ENCODE peak calls at places on chromosomes 2 and 18, in seven cellular contexts. H, P, A, G, B, N and X are unnamed samples. For H3K79me1, the result is how much of the 10 kb centered on the place peaks cover.

GRCh38 chr18:32086866-32087265 is 4.8 kb upstream of the RNF138 start:
- DNase-seq in H (no peak), P (no peak), A (no peak), G (peak), B (no peak), N (peak), X (no peak)

GRCh38 chr18:36025025-36025424 is 42.3 kb downstream of the RPRD1A start:
- DNase-seq in H (no peak), P (no peak), A (no peak), G (peak), B (no peak), N (peak), X (peak)

GRCh38 chr2:36485521-36485920 is 112.4 kb downstream of the FEZ2 start:
- DNase-seq in H (no peak), P (no peak), A (no peak), G (peak), B (no peak), N (no peak), X (peak)

GRCh38 chr18:24016643-24017042 is 2.1 kb downstream of the TTC39C start:
- DNase-seq in H (no peak), P (no peak), A (no peak), G (no peak), B (peak), N (peak), X (no peak)

GRCh38 chr18:21897811-21898210 is 157.2 kb downstream of the MIB1 start:
- DNase-seq in H (peak), P (peak), A (peak), G (peak), B (peak), N (peak), X (peak)

GRCh38 chr2:39313575-39313974 is 69.8 kb upstream of the CDKL4 start:
- DNase-seq in H (no peak), P (no peak), A (no peak), G (peak), B (no peak), N (no peak), X (peak)

GRCh38 chr2:154457291-154457690 is 241.2 kb upstream of the KCNJ3 start:
- DNase-seq in H (no peak), P (no peak), A (no peak), G (no peak), B (no peak), N (no peak), X (no peak)

GRCh38 chr2:144454466-144455287 is 65.2 kb downstream of the ZEB2 start:
- DNase-seq in H (no peak), P (no peak), A (no peak), G (peak), B (peak), N (peak), X (no peak)

GRCh38 chr2:55587-56448 is 9.5 kb upstream of the FAM110C start:
- DNase-seq in H (no peak), P (no peak), A (no peak), G (no peak), B (no peak), N (peak), X (no peak)

GRCh38 chr2:162294949-162295348 is 23.5 kb downstream of the IFIH1 start:
- DNase-seq in H (no peak), P (no peak), A (no peak), G (no peak), B (peak), N (no peak), X (peak)

GRCh38 chr2:110674620-110675555 is 3.0 kb downstream of the BUB1 start:
- DNase-seq in H (no peak), P (no peak), A (no peak), G (peak), B (peak), N (no peak), X (peak)

GRCh38 chr2:179536185-179536584 is 271.6 kb upstream of the SESTD1 start:
- DNase-seq in H (no peak), P (no peak), A (no peak), G (peak), B (no peak), N (no peak), X (no peak)

GRCh38 chr2:60759654-60760053 is 3.6 kb downstream of the PAPOLG start:
- DNase-seq in H (no peak), P (no peak), A (no peak), G (no peak), B (no peak), N (no peak), X (no peak)

GRCh38 chr18:44564922-44565321 is 115.8 kb upstream of the SETBP1 start:
- DNase-seq in H (no peak), P (no peak), A (no peak), G (peak), B (peak), N (peak), X (peak)

GRCh38 chr18:42654561-42654960 is 460.9 kb downstream of the RIT2 start:
- DNase-seq in H (no peak), P (no peak), A (no peak), G (no peak), B (no peak), N (no peak), X (peak)

GRCh38 chr2:170271340-170271739 is 93.4 kb downstream of the MYO3B start:
- DNase-seq in H (no peak), P (no peak), A (no peak), G (no peak), B (no peak), N (no peak), X (no peak)
- H3K79me1 ChIP-seq in H (under half), P (under half), A (under half), G (under half), B (under half), N (under half), X (under half)

GRCh38 chr2:224023188-224023587 is 15.9 kb downstream of the SERPINE2 start:
- DNase-seq in H (no peak), P (peak), A (no peak), G (peak), B (peak), N (peak), X (peak)
- H3K79me1 ChIP-seq in H (under half), P (under half), A (under half), G (under half), B (under half), N (under half), X (under half)

DNA sequence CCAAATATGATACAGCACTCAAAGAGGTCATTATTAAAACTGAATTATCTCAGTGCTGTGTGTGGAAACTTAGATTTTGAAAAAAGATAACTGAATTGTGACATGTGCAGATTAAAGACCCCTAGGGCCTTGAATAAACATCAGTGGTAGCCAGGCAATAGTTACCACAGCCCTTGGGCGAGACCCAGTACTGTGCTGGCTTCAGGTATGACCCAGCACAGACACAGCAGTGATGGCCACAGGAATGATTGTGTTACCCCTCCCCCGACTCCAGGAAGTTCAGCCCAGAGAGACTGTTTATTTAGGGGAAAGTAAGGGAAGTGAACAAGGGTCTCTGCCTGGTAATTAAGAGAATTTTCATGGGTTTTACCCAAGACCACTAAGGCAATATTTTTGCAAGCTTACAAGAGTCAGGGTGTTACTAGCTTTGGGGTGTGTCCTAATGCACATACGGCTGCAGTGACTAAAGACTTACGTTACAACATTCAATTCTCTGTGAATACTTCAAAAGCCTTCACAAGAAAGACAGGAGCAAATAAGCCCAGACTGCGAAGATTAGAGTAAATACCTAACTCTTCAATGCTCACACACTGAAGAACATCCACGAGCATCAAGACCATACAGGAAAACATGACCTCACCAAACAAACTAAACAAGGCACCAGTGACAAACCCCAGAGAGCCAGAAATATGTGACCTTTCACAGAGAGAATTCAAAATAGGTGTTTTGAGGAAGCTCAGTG is 28.2 kb upstream of the ITGAV start:
- DNase-seq in H (no peak), P (no peak), A (no peak), G (no peak), B (peak), N (peak), X (peak)
- H3K79me1 ChIP-seq in H (under half), P (under half), A (under half), G (under half), B (under half), N (under half), X (under half)

GRCh38 chr2:120481446-120482194 is 135.7 kb downstream of the INHBB start:
- DNase-seq in H (no peak), P (no peak), A (no peak), G (no peak), B (no peak), N (no peak), X (no peak)
- H3K79me1 ChIP-seq in H (under half), P (under half), A (under half), G (under half), B (under half), N (under half), X (under half)

GRCh38 chr2:29382486-29382885 is 267.3 kb downstream of the CLIP4 start:
- DNase-seq in H (no peak), P (no peak), A (no peak), G (no peak), B (no peak), N (no peak), X (peak)
- H3K79me1 ChIP-seq in H (under half), P (under half), A (under half), G (under half), B (under half), N (under half), X (under half)

DNA sequence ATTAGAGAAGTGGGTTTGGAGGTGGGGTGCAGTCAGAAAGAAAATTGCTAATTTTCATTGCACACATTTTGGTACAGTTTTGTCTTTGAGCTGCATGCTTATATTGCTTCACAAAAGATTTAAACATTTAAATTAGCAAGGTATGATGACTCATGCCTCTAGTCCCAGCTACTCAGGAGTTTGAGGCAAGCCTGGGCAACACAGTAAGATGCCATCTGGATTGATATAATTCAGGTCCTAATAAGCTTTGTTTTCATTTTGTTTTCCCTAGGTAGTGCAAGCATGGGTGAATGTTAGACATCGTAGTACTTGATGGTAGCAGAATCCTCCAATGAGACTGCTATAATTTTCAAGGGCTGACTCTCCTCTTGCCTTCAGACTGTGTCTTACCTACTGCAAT is 396.7 kb upstream of the RGPD4 start:
- DNase-seq in H (no peak), P (no peak), A (no peak), G (no peak), B (no peak), N (no peak), X (no peak)
- H3K79me1 ChIP-seq in H (under half), P (under half), A (under half), G (under half), B (under half), N (under half), X (under half)

GRCh38 chr2:149858916-149859634 is 271.5 kb upstream of the MMADHC start:
- DNase-seq in H (no peak), P (no peak), A (no peak), G (peak), B (no peak), N (peak), X (peak)

GRCh38 chr2:149858214-149858613 is 270.6 kb upstream of the MMADHC start:
- DNase-seq in H (no peak), P (no peak), A (no peak), G (peak), B (no peak), N (no peak), X (peak)

GRCh38 chr2:149860276-149860921 is 272.8 kb upstream of the MMADHC start:
- DNase-seq in H (no peak), P (no peak), A (no peak), G (peak), B (peak), N (no peak), X (peak)

GRCh38 chr2:149863227-149863626 is 275.7 kb upstream of the MMADHC start:
- DNase-seq in H (no peak), P (no peak), A (no peak), G (no peak), B (no peak), N (no peak), X (no peak)

DNA sequence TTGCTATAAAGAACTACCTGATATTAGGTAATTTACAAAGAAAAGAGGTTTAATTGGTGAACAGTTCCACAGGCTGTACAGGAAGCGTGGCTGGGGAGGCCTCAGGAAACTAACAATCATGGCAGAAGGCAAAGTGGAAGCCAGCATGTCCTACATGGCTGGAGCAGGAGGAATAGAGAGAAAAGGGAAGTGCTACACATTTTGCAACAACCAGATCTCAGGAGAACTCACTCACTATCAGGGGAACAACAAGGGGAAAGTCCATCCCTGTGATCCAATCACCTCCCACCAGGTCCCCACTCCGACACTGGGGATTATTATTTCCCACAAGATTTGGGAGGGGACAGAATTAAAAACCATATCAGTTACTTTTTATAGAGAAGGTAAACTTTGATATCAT is 273.5 kb upstream of the MMADHC start:
- DNase-seq in H (no peak), P (no peak), A (no peak), G (no peak), B (no peak), N (no peak), X (no peak)
- H3K79me1 ChIP-seq in H (under half), P (under half), A (under half), G (under half), B (under half), N (under half), X (under half)

DNA sequence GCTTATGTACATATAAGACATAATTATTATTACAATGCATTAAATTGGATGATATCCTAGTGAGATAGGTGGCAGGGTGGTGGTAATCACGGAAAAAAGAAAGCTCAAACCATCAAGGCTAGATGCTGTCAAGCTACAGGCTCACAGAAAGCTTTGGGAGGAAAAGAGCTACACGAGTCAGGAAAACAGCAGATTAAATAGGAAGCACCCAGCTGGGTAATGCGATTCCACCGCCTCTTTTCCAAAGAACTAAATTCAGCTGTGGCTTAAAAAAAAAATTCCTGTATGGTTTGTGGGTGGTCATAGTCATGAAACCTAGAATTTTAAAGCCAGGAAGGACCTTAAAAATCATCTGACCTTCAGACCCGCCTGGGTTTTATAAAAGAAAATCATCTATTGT is 23.7 kb upstream of the PTPN4 start:
- DNase-seq in H (no peak), P (no peak), A (no peak), G (no peak), B (no peak), N (no peak), X (no peak)
- H3K79me1 ChIP-seq in H (under half), P (under half), A (under half), G (under half), B (under half), N (under half), X (under half)